ENCODE peak calls at places on chromosomes 4 and X, in six cellular contexts. V is NCI-H1694 treated with DMSO at 0.1 percent for 48 hours; U is Panc1; Z is stimulated activated CD4-positive, alpha-beta T cell treated with anti-CD3 and anti-CD28 coated beads, TNF-alpha, amount 100 ng/mL, for 48 hours; R is fibroblast of lung; T is cardiac septum. Q is an unnamed sample.

GRCh38 chr4:176432811-176433540 is 113.2 kb downstream of the SPCS3 start:
- DNase-seq in V (no peak), U (no peak), Z (no peak), R (peak), T (no peak), Q (no peak)

GRCh38 chr4:182906786-182907185 is 10.4 kb downstream of the DCTD start:
- DNase-seq in V (no peak), U (no peak), Z (no peak), R (no peak), T (no peak), Q (no peak)

GRCh38 chr4:168531305-168531704 is 34.5 kb downstream of the PALLD start:
- DNase-seq in V (no peak), U (no peak), Z (no peak), R (peak), T (no peak), Q (no peak)

GRCh38 chr4:25926473-25926872 is 12.5 kb downstream of the SMIM20 start:
- DNase-seq in V (no peak), U (no peak), Z (no peak), R (no peak), T (no peak), Q (no peak)

GRCh38 chr4:168736831-168737230 is 240.0 kb downstream of the PALLD start:
- DNase-seq in V (no peak), U (no peak), Z (no peak), R (no peak), T (no peak), Q (no peak)

GRCh38 chr4:141914746-141915145 is 278.4 kb downstream of the IL15 start:
- DNase-seq in V (no peak), U (no peak), Z (no peak), R (no peak), T (no peak), Q (no peak)

GRCh38 chr4:184330008-184330400 is 112.3 kb upstream of the ENPP6 start:
- DNase-seq in V (no peak), U (no peak), Z (no peak), R (peak), T (no peak), Q (no peak)

GRCh38 chr4:56468097-56468422 is 643 bp downstream of the SRP72 start:
- DNase-seq in V (peak), U (no peak), Z (no peak), R (peak), T (no peak), Q (peak)

GRCh38 chr4:105352826-105353225 is 121.0 kb downstream of the PPA2 start:
- DNase-seq in V (no peak), U (no peak), Z (no peak), R (peak), T (no peak), Q (no peak)

GRCh38 chr4:176492648-176493302 is 173.0 kb downstream of the SPCS3 start:
- DNase-seq in V (no peak), U (no peak), Z (no peak), R (peak), T (no peak), Q (no peak)

GRCh38 chr4:2827874-2828751 is 15.5 kb upstream of the ADD1 start:
- DNase-seq in V (no peak), U (no peak), Z (no peak), R (no peak), T (peak), Q (no peak)

GRCh38 chr4:27568236-27568951 is 707.8 kb downstream of the STIM2 start:
- DNase-seq in V (no peak), U (no peak), Z (no peak), R (no peak), T (no peak), Q (no peak)

GRCh38 chr4:142549726-142550463 is 296.2 kb downstream of the INPP4B start:
- DNase-seq in V (no peak), U (no peak), Z (no peak), R (peak), T (no peak), Q (peak)

GRCh38 chr4:41639291-41639690 is 101.3 kb downstream of the LIMCH1 start:
- DNase-seq in V (no peak), U (no peak), Z (no peak), R (no peak), T (no peak), Q (no peak)

GRCh38 chr4:13829457-13829856 is 201.9 kb upstream of the BOD1L1 start:
- DNase-seq in V (no peak), U (no peak), Z (no peak), R (no peak), T (no peak), Q (no peak)

GRCh38 chr4:176436500-176436973 is 116.8 kb downstream of the SPCS3 start:
- DNase-seq in V (no peak), U (no peak), Z (no peak), R (peak), T (no peak), Q (peak)

GRCh38 chrX:21723814-21724213 is 34.1 kb downstream of the SMPX start:
- DNase-seq in V (peak), U (no peak), Z (no peak), R (no peak), T (no peak), Q (no peak)

GRCh38 chrX:153778684-153779101 is 2.1 kb upstream of the SRPK3 start:
- DNase-seq in V (peak), U (no peak), Z (no peak), R (no peak), T (no peak), Q (no peak)

GRCh38 chrX:24398766-24399165 is 38.3 kb downstream of the SUPT20HL1 start:
- DNase-seq in V (no peak), U (no peak), Z (no peak), R (no peak), T (no peak), Q (no peak)

GRCh38 chr4:8199594-8200301 is 658 bp downstream of the SH3TC1 start:
- DNase-seq in V (no peak), U (no peak), Z (no peak), R (no peak), T (no peak), Q (no peak)